ENCODE peak calls at places on chromosomes 2 and 18, in four cellular contexts. L is HepG2, R is stomach, Y is HL-60. X is an unnamed sample.

GRCh38 chr2:207161724-207162123 is 4.0 kb downstream of the KLF7 start:
- DNase-seq in L (no peak), R (no peak), Y (no peak), X (no peak)

GRCh38 chr2:54531558-54531957 is 75.4 kb downstream of the SPTBN1 start:
- DNase-seq in L (no peak), R (no peak), Y (no peak), X (no peak)

GRCh38 chr2:20632446-20632990 is 18.4 kb downstream of the HS1BP3 start:
- DNase-seq in L (no peak), R (no peak), Y (no peak), X (no peak)

GRCh38 chr2:11583840-11584529 is 50.1 kb downstream of the GREB1 start:
- DNase-seq in L (peak), R (peak), Y (peak), X (peak)

GRCh38 chr2:153196378-153197058 is 282.0 kb downstream of the RPRM start:
- DNase-seq in L (no peak), R (no peak), Y (no peak), X (no peak)

GRCh38 chr2:105287692-105288091 is 41.8 kb downstream of the TGFBRAP1 start:
- DNase-seq in L (peak), R (peak), Y (peak), X (no peak)

GRCh38 chr2:20604957-20605381 is 45.9 kb downstream of the HS1BP3 start:
- DNase-seq in L (no peak), R (no peak), Y (no peak), X (peak)

GRCh38 chr18:78768221-78768620 is 211.4 kb upstream of the SALL3 start:
- DNase-seq in L (no peak), R (no peak), Y (no peak), X (peak)

GRCh38 chr2:60552851-60553495 is 481 bp downstream of the BCL11A start:
- DNase-seq in L (no peak), R (no peak), Y (no peak), X (no peak)

GRCh38 chr18:8662574-8663255 is 42.6 kb upstream of the MTCL1 start:
- DNase-seq in L (no peak), R (no peak), Y (no peak), X (no peak)

GRCh38 chr18:13262839-13263691 is 44.5 kb downstream of the LDLRAD4 start:
- DNase-seq in L (no peak), R (no peak), Y (no peak), X (no peak)

GRCh38 chr2:216777637-216778273 is 82.1 kb downstream of the TNP1 start:
- DNase-seq in L (peak), R (no peak), Y (peak), X (no peak)

GRCh38 chr2:58180635-58181034 is 60.5 kb downstream of the FANCL start:
- DNase-seq in L (no peak), R (no peak), Y (no peak), X (no peak)

GRCh38 chr2:145702305-145702704 is 1182.4 kb upstream of the ZEB2 start:
- DNase-seq in L (no peak), R (no peak), Y (no peak), X (no peak)

GRCh38 chr2:12044857-12045256 is 298.4 kb downstream of the LPIN1 start:
- DNase-seq in L (no peak), R (no peak), Y (peak), X (no peak)

GRCh38 chr2:61356261-61356957 is 114.5 kb downstream of the USP34 start:
- DNase-seq in L (peak), R (no peak), Y (no peak), X (no peak)

GRCh38 chr18:48527467-48527866 is 11.4 kb upstream of the CTIF start:
- DNase-seq in L (no peak), R (no peak), Y (no peak), X (no peak)

GRCh38 chr2:71466301-71467179 is 13.2 kb downstream of the DYSF start:
- DNase-seq in L (no peak), R (no peak), Y (no peak), X (no peak)
- TF ChIP-seq POLR2AphosphoS5 in L (no peak), R (no peak), Y (no peak), X (no peak)

DNA sequence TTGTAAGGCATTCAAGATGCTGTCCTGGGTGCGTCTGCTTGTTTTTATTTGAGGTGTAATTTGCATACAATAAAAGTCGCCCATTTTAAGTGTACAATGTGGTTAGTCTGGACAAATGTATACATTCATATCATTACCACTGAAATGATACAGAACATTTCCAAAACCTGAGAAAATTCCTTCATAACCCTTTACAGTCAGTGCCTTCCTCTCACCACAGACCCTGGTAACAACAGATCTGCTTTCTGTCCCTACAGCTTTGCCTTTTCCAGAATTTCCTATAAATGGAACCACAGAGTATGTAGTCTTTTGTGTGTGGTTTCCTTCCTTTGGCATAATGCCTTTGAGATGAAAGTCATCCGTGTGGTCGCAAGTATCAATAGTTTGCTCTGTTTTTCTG is 45.8 kb upstream of the NFU1 start:
- DNase-seq in L (no peak), R (no peak), Y (no peak), X (no peak)
- H3K27ac ChIP-seq in L (no peak), R (peak), Y (no peak), X (no peak)

DNA sequence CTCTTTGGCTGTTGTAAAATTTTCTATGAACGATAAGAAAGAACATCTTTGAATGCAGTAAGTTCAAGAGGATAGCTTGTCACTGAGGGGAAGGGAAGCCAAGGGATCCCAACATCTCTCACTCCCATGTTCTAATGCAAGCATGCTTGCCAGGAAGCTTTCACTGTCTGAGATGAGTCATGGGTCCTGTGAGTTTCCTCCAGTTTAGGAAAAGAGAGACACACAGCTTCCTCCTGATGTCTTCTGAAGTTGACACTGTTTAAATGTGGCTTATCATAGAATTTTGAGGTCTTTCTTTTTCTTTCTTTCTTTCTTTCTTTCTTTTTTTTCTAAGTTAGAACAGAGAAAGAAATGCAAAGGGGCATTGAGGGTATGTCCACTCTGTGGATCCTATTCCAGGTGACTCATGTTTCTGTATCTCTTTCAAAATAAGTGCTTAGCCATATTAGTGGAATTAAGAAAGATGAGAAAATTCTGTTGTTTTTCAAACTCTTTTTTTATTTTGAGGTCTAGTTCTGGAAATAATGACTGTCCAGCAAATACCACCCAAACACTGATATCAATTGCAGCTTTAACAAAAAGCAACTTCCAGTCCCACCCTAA is 146.6 kb downstream of the RDH14 start:
- DNase-seq in L (no peak), R (no peak), Y (no peak), X (no peak)
- TF ChIP-seq POLR2AphosphoS5 in L (no peak), R (peak), Y (no peak), X (no peak)

GRCh38 chr2:236777408-236777807 is 207.8 kb downstream of the ACKR3 start:
- DNase-seq in L (no peak), R (no peak), Y (no peak), X (no peak)
- H3K27ac ChIP-seq in L (no peak), R (no peak), Y (no peak), X (no peak)

GRCh38 chr2:208311954-208312353 is 45.9 kb downstream of the PIKFYVE start:
- DNase-seq in L (no peak), R (no peak), Y (no peak), X (no peak)
- TF ChIP-seq POLR2AphosphoS5 in L (no peak), R (no peak), Y (no peak), X (no peak)